ENCODE peak calls at places on chromosomes 11 and 22, in four cellular contexts. One of them, this sample, is unnamed.

GRCh38 chr11:126992804-126993111 is 7.8 kb downstream of the KIRREL3 start:
- DNase-seq in bronchial epithelial cell: no peak
- DNase-seq in PC-9: no peak
- DNase-seq in NCI-H2081 treated with DMSO at 0.1 percent for 48 hours: no peak
- DNase-seq in this sample: peak

GRCh38 chr11:46951864-46952263 is 15.3 kb downstream of the CSTPP1 start:
- DNase-seq in bronchial epithelial cell: no peak
- DNase-seq in PC-9: no peak
- DNase-seq in NCI-H2081 treated with DMSO at 0.1 percent for 48 hours: no peak
- DNase-seq in this sample: no peak

GRCh38 chr11:3885855-3886254 is 30.4 kb downstream of the STIM1 start:
- DNase-seq in bronchial epithelial cell: peak
- DNase-seq in PC-9: no peak
- DNase-seq in NCI-H2081 treated with DMSO at 0.1 percent for 48 hours: no peak
- DNase-seq in this sample: no peak

GRCh38 chr11:110497204-110497987 is 67.6 kb downstream of the FDX1 start:
- DNase-seq in bronchial epithelial cell: peak
- DNase-seq in PC-9: no peak
- DNase-seq in NCI-H2081 treated with DMSO at 0.1 percent for 48 hours: no peak
- DNase-seq in this sample: no peak

GRCh38 chr11:26231252-26231661 is 100.7 kb upstream of the ANO3 start:
- DNase-seq in bronchial epithelial cell: peak
- DNase-seq in PC-9: no peak
- DNase-seq in NCI-H2081 treated with DMSO at 0.1 percent for 48 hours: no peak
- DNase-seq in this sample: peak

GRCh38 chr11:9787981-9788521 is 124.2 kb downstream of the SWAP70 start:
- DNase-seq in bronchial epithelial cell: no peak
- DNase-seq in PC-9: no peak
- DNase-seq in NCI-H2081 treated with DMSO at 0.1 percent for 48 hours: no peak
- DNase-seq in this sample: peak

GRCh38 chr11:1230456-1231395 is 7.9 kb downstream of the MUC5B start:
- DNase-seq in bronchial epithelial cell: no peak
- DNase-seq in PC-9: no peak
- DNase-seq in NCI-H2081 treated with DMSO at 0.1 percent for 48 hours: no peak
- DNase-seq in this sample: peak

GRCh38 chr11:64256300-64256699 is 5.0 kb downstream of the PLCB3 start:
- DNase-seq in bronchial epithelial cell: no peak
- DNase-seq in PC-9: no peak
- DNase-seq in NCI-H2081 treated with DMSO at 0.1 percent for 48 hours: no peak
- DNase-seq in this sample: no peak

GRCh38 chr11:2519879-2520735 is 75.3 kb downstream of the KCNQ1 start:
- DNase-seq in bronchial epithelial cell: no peak
- DNase-seq in PC-9: no peak
- DNase-seq in NCI-H2081 treated with DMSO at 0.1 percent for 48 hours: no peak
- DNase-seq in this sample: no peak

GRCh38 chr11:77175869-77176539 is 48.0 kb downstream of the MYO7A start:
- DNase-seq in bronchial epithelial cell: no peak
- DNase-seq in PC-9: no peak
- DNase-seq in NCI-H2081 treated with DMSO at 0.1 percent for 48 hours: no peak
- DNase-seq in this sample: no peak

GRCh38 chr11:129639300-129639699 is 176.3 kb upstream of the TMEM45B start:
- DNase-seq in bronchial epithelial cell: peak
- DNase-seq in PC-9: peak
- DNase-seq in NCI-H2081 treated with DMSO at 0.1 percent for 48 hours: no peak
- DNase-seq in this sample: peak

GRCh38 chr22:23684561-23685031 is 6.2 kb upstream of the RGL4 start:
- DNase-seq in bronchial epithelial cell: no peak
- DNase-seq in PC-9: no peak
- DNase-seq in NCI-H2081 treated with DMSO at 0.1 percent for 48 hours: no peak
- DNase-seq in this sample: no peak

GRCh38 chr11:77112641-77113381 is 10.2 kb downstream of the OMP start:
- DNase-seq in bronchial epithelial cell: no peak
- DNase-seq in PC-9: no peak
- DNase-seq in NCI-H2081 treated with DMSO at 0.1 percent for 48 hours: no peak
- DNase-seq in this sample: no peak

GRCh38 chr22:37267661-37268413 is 14.5 kb upstream of the CYTH4 start:
- DNase-seq in bronchial epithelial cell: no peak
- DNase-seq in PC-9: no peak
- DNase-seq in NCI-H2081 treated with DMSO at 0.1 percent for 48 hours: no peak
- DNase-seq in this sample: no peak

GRCh38 chr11:20066013-20066782 is 94.1 kb downstream of the DBX1 start:
- DNase-seq in bronchial epithelial cell: no peak
- DNase-seq in PC-9: no peak
- DNase-seq in NCI-H2081 treated with DMSO at 0.1 percent for 48 hours: no peak
- DNase-seq in this sample: no peak

GRCh38 chr11:126474220-126474619 is 118.7 kb downstream of the ST3GAL4 start:
- DNase-seq in bronchial epithelial cell: no peak
- DNase-seq in PC-9: no peak
- DNase-seq in NCI-H2081 treated with DMSO at 0.1 percent for 48 hours: no peak
- DNase-seq in this sample: no peak

GRCh38 chr22:29165336-29166060 is 40.2 kb upstream of the EMID1 start:
- DNase-seq in bronchial epithelial cell: no peak
- DNase-seq in PC-9: no peak
- DNase-seq in NCI-H2081 treated with DMSO at 0.1 percent for 48 hours: no peak
- DNase-seq in this sample: no peak

GRCh38 chr11:128365044-128365443 is 222.3 kb downstream of the ETS1 start:
- DNase-seq in bronchial epithelial cell: peak
- DNase-seq in PC-9: no peak
- DNase-seq in NCI-H2081 treated with DMSO at 0.1 percent for 48 hours: no peak
- DNase-seq in this sample: peak

GRCh38 chr22:34971456-34971855 is 94.5 kb upstream of the ISX start:
- DNase-seq in bronchial epithelial cell: no peak
- DNase-seq in PC-9: no peak
- DNase-seq in NCI-H2081 treated with DMSO at 0.1 percent for 48 hours: no peak
- DNase-seq in this sample: no peak

GRCh38 chr11:65858354-65859133 is 564 bp upstream of the CFL1 start:
- DNase-seq in bronchial epithelial cell: peak
- DNase-seq in PC-9: no peak
- DNase-seq in NCI-H2081 treated with DMSO at 0.1 percent for 48 hours: no peak
- DNase-seq in this sample: no peak

GRCh38 chr11:1224491-1225385 is 1.9 kb downstream of the MUC5B start:
- DNase-seq in bronchial epithelial cell: no peak
- DNase-seq in PC-9: no peak
- DNase-seq in NCI-H2081 treated with DMSO at 0.1 percent for 48 hours: no peak
- DNase-seq in this sample: no peak

GRCh38 chr11:68206211-68206610 is 6.9 kb downstream of the KMT5B start:
- DNase-seq in bronchial epithelial cell: peak
- DNase-seq in PC-9: peak
- DNase-seq in NCI-H2081 treated with DMSO at 0.1 percent for 48 hours: peak
- DNase-seq in this sample: peak

GRCh38 chr11:118618991-118619375 is 11.6 kb downstream of the PHLDB1 start:
- DNase-seq in bronchial epithelial cell: no peak
- DNase-seq in PC-9: no peak
- DNase-seq in NCI-H2081 treated with DMSO at 0.1 percent for 48 hours: no peak
- DNase-seq in this sample: peak